ENCODE peak calls at places on chromosomes 2 and 18, in ten cellular contexts. S is fibroblast of villous mesenchyme, C is prostate gland, A is mucosa of descending colon, O is colonic mucosa, I is ovary, U is breast epithelium, G is upper lobe of right lung, F is bronchial epithelial cell, H is AG09309. E is an unnamed sample.

GRCh38 chr18:13374468-13375301 is 156.1 kb downstream of the LDLRAD4 start:
- DNase-seq in S (no peak), C (no peak), A (no peak), O (no peak), I (no peak), U (no peak), G (no peak), F (no peak), H (no peak), E (no peak)

GRCh38 chr2:79887747-79888374 is 375.0 kb downstream of the CTNNA2 start:
- DNase-seq in S (peak; percentile 68), C (peak; percentile 30), A (peak; percentile 63), O (peak; percentile 34), I (no peak), U (no peak), G (no peak), F (peak; percentile 58), H (peak; percentile 2), E (peak; percentile 25)

GRCh38 chr18:79191956-79192355 is 122.8 kb downstream of the ATP9B start:
- DNase-seq in S (no peak), C (no peak), A (no peak), O (no peak), I (no peak), U (no peak), G (no peak), F (no peak), H (no peak), E (no peak)

GRCh38 chr2:218026676-218027425 is 24.1 kb upstream of the TNS1 start:
- DNase-seq in S (no peak), C (peak; percentile 91), A (peak; percentile 1), O (no peak), I (no peak), U (peak; percentile 89), G (peak; percentile 83), F (no peak), H (no peak), E (no peak)

GRCh38 chr2:2899826-2900225 is 477.8 kb downstream of the EIPR1 start:
- DNase-seq in S (no peak), C (no peak), A (no peak), O (no peak), I (no peak), U (no peak), G (no peak), F (no peak), H (no peak), E (no peak)

GRCh38 chr2:238994876-238995275 is 147.0 kb downstream of the TWIST2 start:
- DNase-seq in S (no peak), C (no peak), A (no peak), O (no peak), I (no peak), U (no peak), G (no peak), F (peak; percentile 6), H (no peak), E (no peak)

GRCh38 chr2:176814740-176815367 is 397.7 kb upstream of the HNRNPA3 start:
- DNase-seq in S (peak; percentile 33), C (no peak), A (no peak), O (no peak), I (no peak), U (no peak), G (no peak), F (peak; percentile 45), H (no peak), E (no peak)

GRCh38 chr2:140353541-140353940 is 1573.4 kb upstream of the NXPH2 start:
- DNase-seq in S (no peak), C (no peak), A (no peak), O (no peak), I (no peak), U (no peak), G (no peak), F (peak; percentile 48), H (no peak), E (no peak)

GRCh38 chr2:152407204-152407721 is 72.3 kb downstream of the FMNL2 start:
- DNase-seq in S (peak; percentile 66), C (peak; percentile 24), A (peak; percentile 47), O (peak; percentile 63), I (peak; percentile 28), U (no peak), G (no peak), F (peak; percentile 56), H (no peak), E (no peak)

GRCh38 chr2:152407806-152408205 is 72.8 kb downstream of the FMNL2 start:
- DNase-seq in S (no peak), C (no peak), A (no peak), O (no peak), I (no peak), U (no peak), G (no peak), F (no peak), H (no peak), E (no peak)

GRCh38 chr2:152405206-152406118 is 70.5 kb downstream of the FMNL2 start:
- DNase-seq in S (peak; percentile 61), C (peak; percentile 47), A (no peak), O (peak; percentile 23), I (no peak), U (no peak), G (no peak), F (peak; percentile 37), H (no peak), E (no peak)

GRCh38 chr2:152406119-152406835 is 71.3 kb downstream of the FMNL2 start:
- DNase-seq in S (no peak), C (no peak), A (no peak), O (no peak), I (no peak), U (no peak), G (no peak), F (no peak), H (no peak), E (no peak)

DNA sequence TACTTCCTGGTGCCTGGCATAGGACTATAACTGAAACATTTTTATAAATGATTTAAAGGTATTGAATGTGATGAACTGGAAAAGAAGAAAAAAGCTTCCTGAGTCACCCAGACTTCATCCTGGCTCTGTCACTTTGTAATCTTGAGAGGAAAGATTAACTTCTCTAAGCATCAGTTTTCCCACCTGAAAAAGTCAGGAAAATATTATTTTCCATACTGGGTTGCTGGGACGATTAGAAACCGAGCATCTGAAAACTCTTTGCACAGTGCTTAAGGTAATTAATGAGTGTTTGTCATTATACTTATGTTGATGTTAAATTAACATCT is 71.8 kb downstream of the FMNL2 start:
- DNase-seq in S (no peak), C (no peak), A (no peak), O (no peak), I (no peak), U (no peak), G (no peak), F (no peak), H (no peak), E (no peak)
- H3K4me3 ChIP-seq in S (peak overlapping the region; percentile 42), C (no peak overlapping the region), A (no peak overlapping the region), O (no peak overlapping the region), I (peak overlapping the region; percentile 16), U (no peak overlapping the region), G (peak overlapping the region; percentile 36), F (no peak overlapping the region), H (no peak overlapping the region), E (no peak overlapping the region)

DNA sequence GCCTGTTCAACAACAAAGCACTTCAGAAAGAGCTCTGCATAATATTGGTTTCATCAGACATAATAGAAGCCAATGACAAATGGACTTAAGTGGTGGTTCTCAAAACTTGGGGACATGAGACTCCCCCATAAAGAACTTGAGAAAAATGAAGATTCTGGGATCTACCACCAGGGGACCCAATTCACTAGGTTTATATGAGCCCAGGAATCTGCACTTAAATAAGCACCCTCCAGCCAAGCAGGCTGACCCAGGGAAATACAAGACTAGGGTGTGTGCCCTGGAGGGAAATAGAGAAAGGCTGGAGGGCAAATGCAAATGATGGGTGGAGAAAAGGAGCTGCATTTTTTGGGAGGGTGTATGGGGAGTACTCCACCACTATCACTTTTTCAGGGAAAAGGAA is 52.5 kb downstream of the SATB2 start:
- DNase-seq in S (peak; percentile 21), C (no peak), A (no peak), O (no peak), I (no peak), U (no peak), G (no peak), F (no peak), H (no peak), E (no peak)
- TF ChIP-seq CTCF in S (peak; percentile 45), C (peak; percentile 12), A (no peak), O (peak; percentile 19), I (no peak), U (no peak), G (no peak), F (no peak), H (no peak), E (peak; percentile 38)

GRCh38 chr2:190679391-190679790 is 30.5 kb downstream of the NAB1 start:
- DNase-seq in S (no peak), C (no peak), A (no peak), O (no peak), I (no peak), U (no peak), G (no peak), F (no peak), H (no peak), E (no peak)
- H3K4me3 ChIP-seq in S (no peak overlapping the region), C (no peak overlapping the region), A (no peak overlapping the region), O (no peak overlapping the region), I (no peak overlapping the region), U (no peak overlapping the region), G (no peak overlapping the region), F (no peak overlapping the region), H (no peak overlapping the region), E (no peak overlapping the region)

DNA sequence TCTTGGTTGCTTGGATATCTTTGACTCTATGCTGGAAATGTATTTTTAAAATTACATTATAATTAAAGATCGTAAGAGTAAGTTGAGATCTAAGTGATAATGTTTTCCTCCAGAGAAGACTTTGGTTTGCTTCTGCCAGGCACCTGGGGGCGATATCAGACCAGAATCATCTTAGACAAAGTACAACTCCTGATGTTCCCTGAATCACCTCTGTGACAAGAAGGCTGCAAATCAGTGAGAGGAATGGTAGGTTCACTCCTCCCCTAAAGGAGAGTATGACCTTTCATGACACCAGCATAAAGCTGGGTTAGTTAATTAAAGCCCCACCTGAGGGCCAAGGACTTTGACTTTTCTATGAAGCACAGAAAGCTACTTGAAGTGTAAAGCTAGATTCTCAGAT is 114.4 kb upstream of the DTNA start:
- DNase-seq in S (peak; percentile 44), C (no peak), A (no peak), O (no peak), I (no peak), U (no peak), G (no peak), F (peak; percentile 44), H (no peak), E (no peak)
- TF ChIP-seq CTCF in S (peak; percentile 47), C (no peak), A (no peak), O (no peak), I (no peak), U (no peak), G (no peak), F (peak; percentile 40), H (peak; percentile 30), E (peak; percentile 55)

E was measured in HFF-Myc.